ENCODE peak calls at places on chromosomes 11 and 22, in six cellular contexts. U, F, P, E, D and Q are unnamed samples.

GRCh38 chr22:39598017-39598965 is 27.7 kb downstream of the CACNA1I start:
- DNase-seq in U (no peak), F (peak), P (peak), E (no peak), D (peak), Q (peak)

GRCh38 chr11:112564228-112564955 is 303.7 kb upstream of the PLET1 start:
- DNase-seq in U (no peak), F (no peak), P (no peak), E (peak), D (no peak), Q (no peak)

GRCh38 chr11:73141031-73141308 is 1.1 kb downstream of the FCHSD2 start:
- DNase-seq in U (no peak), F (no peak), P (no peak), E (no peak), D (no peak), Q (no peak)

GRCh38 chr22:20026204-20026908 is 5.4 kb downstream of the TANGO2 start:
- DNase-seq in U (no peak), F (no peak), P (no peak), E (no peak), D (no peak), Q (no peak)

GRCh38 chr11:69397732-69398131 is 83.7 kb upstream of the LINC01488 start:
- DNase-seq in U (no peak), F (no peak), P (no peak), E (no peak), D (no peak), Q (no peak)

GRCh38 chr11:12269446-12270214 is 107.7 kb upstream of the PARVA start:
- DNase-seq in U (no peak), F (no peak), P (no peak), E (no peak), D (no peak), Q (no peak)

GRCh38 chr11:130427581-130428211 is 713 bp downstream of the ADAMTS8 start:
- DNase-seq in U (no peak), F (no peak), P (no peak), E (no peak), D (no peak), Q (peak)

GRCh38 chr22:46574993-46575914 is 37.8 kb upstream of the CELSR1 start:
- DNase-seq in U (no peak), F (no peak), P (no peak), E (no peak), D (no peak), Q (no peak)

GRCh38 chr11:70233511-70233919 is 30.4 kb downstream of the FADD start:
- DNase-seq in U (no peak), F (no peak), P (no peak), E (peak), D (no peak), Q (no peak)